ENCODE peak calls at places on chromosomes 1 and 21, in eight cellular contexts. One of them, this sample, is unnamed.

GRCh38 chr1:27724961-27725373 is 794 bp upstream of the FAM76A start:
- DNase-seq in ovary: peak
- DNase-seq in tibial nerve: peak
- DNase-seq in astrocyte of the spinal cord: no peak
- DNase-seq in stomach: peak
- DNase-seq in fibroblast of mammary gland: no peak
- DNase-seq in body of pancreas: no peak
- DNase-seq in fibroblast of pulmonary artery: peak
- DNase-seq in this sample: no peak

GRCh38 chr1:2416403-2416802 is 4.0 kb upstream of the PEX10 start:
- DNase-seq in fibroblast of pulmonary artery: no peak
- DNase-seq in fibroblast of mammary gland: no peak
- DNase-seq in tibial nerve: no peak
- DNase-seq in body of pancreas: no peak
- DNase-seq in astrocyte of the spinal cord: no peak
- DNase-seq in ovary: no peak
- DNase-seq in stomach: peak
- DNase-seq in this sample: no peak

GRCh38 chr1:239912471-239912870 is 179.2 kb upstream of the FMN2 start:
- DNase-seq in fibroblast of mammary gland: peak
- DNase-seq in astrocyte of the spinal cord: peak
- DNase-seq in body of pancreas: no peak
- DNase-seq in stomach: no peak
- DNase-seq in fibroblast of pulmonary artery: no peak
- DNase-seq in ovary: no peak
- DNase-seq in tibial nerve: no peak
- DNase-seq in this sample: no peak

GRCh38 chr1:22418852-22419480 is 32.7 kb upstream of the ZBTB40 start:
- DNase-seq in body of pancreas: no peak
- DNase-seq in astrocyte of the spinal cord: peak
- DNase-seq in ovary: no peak
- DNase-seq in stomach: no peak
- DNase-seq in tibial nerve: no peak
- DNase-seq in fibroblast of mammary gland: peak
- DNase-seq in fibroblast of pulmonary artery: peak
- DNase-seq in this sample: peak

GRCh38 chr1:29820401-29820800 is 584.1 kb downstream of the PTPRU start:
- DNase-seq in tibial nerve: no peak
- DNase-seq in fibroblast of pulmonary artery: no peak
- DNase-seq in stomach: no peak
- DNase-seq in ovary: no peak
- DNase-seq in fibroblast of mammary gland: no peak
- DNase-seq in body of pancreas: no peak
- DNase-seq in astrocyte of the spinal cord: no peak
- DNase-seq in this sample: no peak

GRCh38 chr1:103496014-103496635 is 29.4 kb upstream of the RNPC3 start:
- DNase-seq in fibroblast of mammary gland: peak
- DNase-seq in fibroblast of pulmonary artery: peak
- DNase-seq in ovary: no peak
- DNase-seq in stomach: no peak
- DNase-seq in astrocyte of the spinal cord: peak
- DNase-seq in body of pancreas: no peak
- DNase-seq in tibial nerve: no peak
- DNase-seq in this sample: peak

GRCh38 chr1:42723511-42723910 is 16.5 kb downstream of the CLDN19 start:
- DNase-seq in fibroblast of pulmonary artery: no peak
- DNase-seq in astrocyte of the spinal cord: no peak
- DNase-seq in tibial nerve: no peak
- DNase-seq in body of pancreas: no peak
- DNase-seq in stomach: no peak
- DNase-seq in fibroblast of mammary gland: no peak
- DNase-seq in ovary: no peak
- DNase-seq in this sample: no peak

GRCh38 chr1:29650476-29650875 is 414.2 kb downstream of the PTPRU start:
- DNase-seq in fibroblast of mammary gland: no peak
- DNase-seq in body of pancreas: no peak
- DNase-seq in ovary: no peak
- DNase-seq in tibial nerve: no peak
- DNase-seq in astrocyte of the spinal cord: no peak
- DNase-seq in fibroblast of pulmonary artery: no peak
- DNase-seq in stomach: no peak
- DNase-seq in this sample: no peak

GRCh38 chr1:119602169-119602568 is 45.9 kb downstream of the ZNF697 start:
- DNase-seq in body of pancreas: no peak
- DNase-seq in ovary: no peak
- DNase-seq in stomach: no peak
- DNase-seq in fibroblast of pulmonary artery: peak
- DNase-seq in astrocyte of the spinal cord: no peak
- DNase-seq in tibial nerve: no peak
- DNase-seq in fibroblast of mammary gland: no peak
- DNase-seq in this sample: no peak

GRCh38 chr21:44448651-44449131 is 6.6 kb upstream of the LRRC3 start:
- DNase-seq in fibroblast of pulmonary artery: no peak
- DNase-seq in fibroblast of mammary gland: no peak
- DNase-seq in body of pancreas: no peak
- DNase-seq in ovary: no peak
- DNase-seq in astrocyte of the spinal cord: no peak
- DNase-seq in stomach: no peak
- DNase-seq in tibial nerve: no peak
- DNase-seq in this sample: no peak

GRCh38 chr21:39852726-39853510 is 14.3 kb upstream of the PCP4 start:
- DNase-seq in body of pancreas: no peak
- DNase-seq in fibroblast of pulmonary artery: no peak
- DNase-seq in ovary: no peak
- DNase-seq in tibial nerve: no peak
- DNase-seq in astrocyte of the spinal cord: no peak
- DNase-seq in stomach: no peak
- DNase-seq in fibroblast of mammary gland: no peak
- DNase-seq in this sample: no peak

GRCh38 chr1:150409504-150410362 is 45.8 kb downstream of the RPRD2 start:
- DNase-seq in astrocyte of the spinal cord: no peak
- DNase-seq in fibroblast of mammary gland: peak
- DNase-seq in body of pancreas: peak
- DNase-seq in ovary: no peak
- DNase-seq in fibroblast of pulmonary artery: no peak
- DNase-seq in tibial nerve: no peak
- DNase-seq in stomach: no peak
- DNase-seq in this sample: no peak

GRCh38 chr1:52727114-52727586 is 897 bp downstream of the ZYG11B start:
- DNase-seq in fibroblast of pulmonary artery: no peak
- DNase-seq in body of pancreas: no peak
- DNase-seq in tibial nerve: no peak
- DNase-seq in fibroblast of mammary gland: peak
- DNase-seq in ovary: no peak
- DNase-seq in stomach: no peak
- DNase-seq in astrocyte of the spinal cord: peak
- DNase-seq in this sample: peak

GRCh38 chr1:120178799-120179419 is 2.6 kb upstream of the SEC22B start:
- DNase-seq in body of pancreas: no peak
- DNase-seq in fibroblast of pulmonary artery: peak
- DNase-seq in tibial nerve: no peak
- DNase-seq in fibroblast of mammary gland: peak
- DNase-seq in astrocyte of the spinal cord: no peak
- DNase-seq in stomach: no peak
- DNase-seq in ovary: no peak
- DNase-seq in this sample: peak

GRCh38 chr1:60425528-60425927 is 352.0 kb upstream of the C1orf87 start:
- DNase-seq in fibroblast of mammary gland: peak
- DNase-seq in stomach: no peak
- DNase-seq in tibial nerve: no peak
- DNase-seq in astrocyte of the spinal cord: no peak
- DNase-seq in fibroblast of pulmonary artery: peak
- DNase-seq in body of pancreas: no peak
- DNase-seq in ovary: no peak
- DNase-seq in this sample: no peak

GRCh38 chr21:41924355-41924754 is 29.5 kb downstream of the C2CD2 start:
- DNase-seq in tibial nerve: no peak
- DNase-seq in stomach: no peak
- DNase-seq in fibroblast of pulmonary artery: peak
- DNase-seq in fibroblast of mammary gland: peak
- DNase-seq in ovary: no peak
- DNase-seq in body of pancreas: no peak
- DNase-seq in astrocyte of the spinal cord: peak
- DNase-seq in this sample: no peak

GRCh38 chr21:41927727-41928409 is 25.9 kb downstream of the C2CD2 start:
- DNase-seq in stomach: no peak
- DNase-seq in fibroblast of mammary gland: no peak
- DNase-seq in astrocyte of the spinal cord: no peak
- DNase-seq in body of pancreas: peak
- DNase-seq in ovary: no peak
- DNase-seq in fibroblast of pulmonary artery: no peak
- DNase-seq in tibial nerve: no peak
- DNase-seq in this sample: no peak

GRCh38 chr21:41928621-41929220 is 25.1 kb downstream of the C2CD2 start:
- DNase-seq in body of pancreas: peak
- DNase-seq in ovary: no peak
- DNase-seq in stomach: no peak
- DNase-seq in fibroblast of mammary gland: no peak
- DNase-seq in fibroblast of pulmonary artery: no peak
- DNase-seq in astrocyte of the spinal cord: no peak
- DNase-seq in tibial nerve: no peak
- DNase-seq in this sample: peak

GRCh38 chr21:41926068-41926806 is 27.6 kb downstream of the C2CD2 start:
- DNase-seq in astrocyte of the spinal cord: peak
- DNase-seq in tibial nerve: no peak
- DNase-seq in fibroblast of mammary gland: peak
- DNase-seq in ovary: no peak
- DNase-seq in body of pancreas: peak
- DNase-seq in stomach: peak
- DNase-seq in fibroblast of pulmonary artery: peak
- DNase-seq in this sample: peak

GRCh38 chr21:41926807-41927171 is 27.0 kb downstream of the C2CD2 start:
- DNase-seq in stomach: no peak
- DNase-seq in body of pancreas: no peak
- DNase-seq in ovary: no peak
- DNase-seq in fibroblast of mammary gland: no peak
- DNase-seq in fibroblast of pulmonary artery: no peak
- DNase-seq in tibial nerve: no peak
- DNase-seq in astrocyte of the spinal cord: no peak
- DNase-seq in this sample: no peak
- H3K4me3 ChIP-seq in stomach: peak
- H3K4me3 ChIP-seq in body of pancreas: no peak
- H3K4me3 ChIP-seq in ovary: peak
- H3K4me3 ChIP-seq in fibroblast of mammary gland: no peak
- H3K4me3 ChIP-seq in fibroblast of pulmonary artery: peak
- H3K4me3 ChIP-seq in tibial nerve: peak
- H3K4me3 ChIP-seq in astrocyte of the spinal cord: no peak
- H3K4me3 ChIP-seq in this sample: peak

DNA sequence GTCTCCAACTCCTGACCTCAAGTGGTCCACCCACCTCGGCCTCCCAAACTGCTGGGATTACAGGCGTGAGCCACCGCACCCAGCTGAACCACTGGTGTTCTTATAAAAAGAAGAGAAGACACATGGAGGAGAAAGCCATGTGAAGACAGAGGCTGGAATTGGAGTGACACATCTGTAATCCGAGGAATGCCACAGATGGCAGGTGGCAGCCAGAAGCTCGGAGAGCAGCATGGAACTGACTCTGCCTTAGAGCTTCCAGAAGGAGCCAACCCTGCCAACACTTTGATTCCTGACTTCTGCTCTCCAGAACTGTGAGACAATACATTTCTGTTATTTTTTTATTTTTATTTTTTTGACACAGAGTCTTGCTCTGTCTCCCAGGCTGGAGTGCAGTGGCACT is 59.0 kb upstream of the ATP2B4 start:
- DNase-seq in astrocyte of the spinal cord: no peak
- DNase-seq in stomach: no peak
- DNase-seq in body of pancreas: no peak
- DNase-seq in fibroblast of pulmonary artery: no peak
- DNase-seq in ovary: no peak
- DNase-seq in tibial nerve: no peak
- DNase-seq in fibroblast of mammary gland: no peak
- DNase-seq in this sample: no peak
- TF ChIP-seq CTCF in astrocyte of the spinal cord: no peak
- TF ChIP-seq CTCF in stomach: no peak
- TF ChIP-seq CTCF in body of pancreas: no peak
- TF ChIP-seq CTCF in fibroblast of pulmonary artery: no peak
- TF ChIP-seq CTCF in ovary: no peak
- TF ChIP-seq CTCF in tibial nerve: no peak
- TF ChIP-seq CTCF in fibroblast of mammary gland: no peak
- TF ChIP-seq CTCF in this sample: no peak

DNA sequence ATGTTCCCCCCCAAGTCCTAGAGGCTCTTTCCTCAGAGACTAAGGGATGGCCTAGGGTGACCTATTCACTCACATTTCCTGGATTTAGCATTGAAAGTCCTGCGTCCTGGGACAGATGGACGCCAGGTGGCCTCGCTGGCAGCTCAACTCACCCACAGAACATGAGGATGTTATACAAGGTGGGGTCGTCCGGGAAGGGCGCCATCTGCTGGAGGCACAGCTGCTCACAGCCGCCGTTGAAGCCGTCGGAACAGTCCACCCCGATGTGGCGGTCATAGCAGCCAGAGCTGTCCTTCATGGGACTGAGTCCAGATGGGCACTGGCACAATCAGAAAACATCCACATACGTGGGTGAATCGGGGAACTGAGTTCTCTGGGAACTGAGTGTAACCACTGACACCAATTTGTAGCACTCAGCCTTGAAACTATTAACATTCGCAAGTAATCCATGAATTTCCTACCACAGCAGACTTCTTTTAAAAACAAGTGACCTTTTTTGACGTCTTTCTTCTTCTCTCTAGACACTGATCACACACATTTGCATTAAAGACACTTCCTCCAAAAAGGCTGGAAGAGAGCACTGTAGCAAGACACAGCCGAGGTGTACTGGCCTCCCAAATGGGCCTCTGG is 215.4 kb downstream of the ASTN1 start:
- DNase-seq in fibroblast of mammary gland: peak
- DNase-seq in fibroblast of pulmonary artery: peak
- DNase-seq in astrocyte of the spinal cord: peak
- DNase-seq in ovary: peak
- DNase-seq in tibial nerve: no peak
- DNase-seq in body of pancreas: peak
- DNase-seq in stomach: peak
- DNase-seq in this sample: peak
- H3K4me3 ChIP-seq in fibroblast of mammary gland: no peak
- H3K4me3 ChIP-seq in fibroblast of pulmonary artery: no peak
- H3K4me3 ChIP-seq in astrocyte of the spinal cord: no peak
- H3K4me3 ChIP-seq in ovary: no peak
- H3K4me3 ChIP-seq in tibial nerve: no peak
- H3K4me3 ChIP-seq in body of pancreas: no peak
- H3K4me3 ChIP-seq in stomach: no peak
- H3K4me3 ChIP-seq in this sample: no peak

GRCh38 chr1:109078317-109078716 is 2.5 kb upstream of the TAF13 start:
- DNase-seq in stomach: no peak
- DNase-seq in fibroblast of mammary gland: no peak
- DNase-seq in tibial nerve: no peak
- DNase-seq in body of pancreas: no peak
- DNase-seq in ovary: no peak
- DNase-seq in astrocyte of the spinal cord: no peak
- DNase-seq in fibroblast of pulmonary artery: no peak
- DNase-seq in this sample: no peak

GRCh38 chr1:109080441-109081082 is 4.8 kb upstream of the TAF13 start:
- DNase-seq in ovary: no peak
- DNase-seq in astrocyte of the spinal cord: no peak
- DNase-seq in fibroblast of pulmonary artery: no peak
- DNase-seq in tibial nerve: no peak
- DNase-seq in body of pancreas: no peak
- DNase-seq in fibroblast of mammary gland: no peak
- DNase-seq in stomach: no peak
- DNase-seq in this sample: no peak

GRCh38 chr1:109079240-109079622 is 3.4 kb upstream of the TAF13 start:
- DNase-seq in ovary: no peak
- DNase-seq in fibroblast of mammary gland: no peak
- DNase-seq in stomach: no peak
- DNase-seq in fibroblast of pulmonary artery: no peak
- DNase-seq in tibial nerve: no peak
- DNase-seq in body of pancreas: no peak
- DNase-seq in astrocyte of the spinal cord: no peak
- DNase-seq in this sample: no peak

GRCh38 chr1:109075531-109076490 is at the start of gene TAF13:
- DNase-seq in stomach: peak
- DNase-seq in body of pancreas: peak
- DNase-seq in tibial nerve: peak
- DNase-seq in fibroblast of mammary gland: peak
- DNase-seq in fibroblast of pulmonary artery: peak
- DNase-seq in astrocyte of the spinal cord: peak
- DNase-seq in ovary: peak
- DNase-seq in this sample: peak
- TF ChIP-seq CTCF in stomach: no peak
- TF ChIP-seq CTCF in body of pancreas: peak
- TF ChIP-seq CTCF in tibial nerve: no peak
- TF ChIP-seq CTCF in fibroblast of mammary gland: no peak
- TF ChIP-seq CTCF in fibroblast of pulmonary artery: no peak
- TF ChIP-seq CTCF in astrocyte of the spinal cord: peak
- TF ChIP-seq CTCF in ovary: peak
- TF ChIP-seq CTCF in this sample: peak